ENCODE peak calls at places on chromosomes 1 and 21, in seven cellular contexts. M is endothelial cell; G is stimulated activated CD4-positive, alpha-beta T cell treated with anti-CD3 and anti-CD28 coated beads, Interleukin-4, amount 100 ng/mL, for 48 hours; L is foreskin keratinocyte; X is memory B cell; V is tibial artery; S is iPS-NIHi11. Y is an unnamed sample.

GRCh38 chr21:26715878-26716506 is 129.2 kb downstream of the ADAMTS1 start:
- DNase-seq in M (peak; percentile 74), G (peak; percentile 1), L (peak; percentile 46), X (no peak), V (peak; percentile 32), S (peak; percentile 83), Y (peak; percentile 29)

GRCh38 chr1:52386458-52386857 is 17.8 kb downstream of the ORC1 start:
- DNase-seq in M (no peak), G (no peak), L (peak; percentile 41), X (no peak), V (no peak), S (no peak), Y (no peak)

GRCh38 chr1:20380616-20381035 is 90.0 kb downstream of the VWA5B1 start:
- DNase-seq in M (no peak), G (no peak), L (peak; percentile 58), X (no peak), V (no peak), S (no peak), Y (peak; percentile 49)

GRCh38 chr1:237851209-237851845 is 39.4 kb downstream of the ZP4 start:
- DNase-seq in M (peak; percentile 71), G (peak; percentile 28), L (peak; percentile 51), X (no peak), V (no peak), S (peak; percentile 73), Y (no peak)

GRCh38 chr1:168304865-168305264 is 24.2 kb downstream of the TBX19 start:
- DNase-seq in M (no peak), G (no peak), L (no peak), X (no peak), V (no peak), S (no peak), Y (no peak)

GRCh38 chr1:31924839-31925238 is 13.3 kb downstream of the PTP4A2 start:
- DNase-seq in M (no peak), G (no peak), L (no peak), X (no peak), V (no peak), S (no peak), Y (no peak)

GRCh38 chr1:175829845-175830244 is 86.5 kb upstream of the TNR start:
- DNase-seq in M (no peak), G (no peak), L (no peak), X (no peak), V (no peak), S (no peak), Y (no peak)

GRCh38 chr1:119298687-119299086 is 69.9 kb upstream of the HAO2 start:
- DNase-seq in M (no peak), G (no peak), L (peak; percentile 71), X (no peak), V (no peak), S (no peak), Y (peak; percentile 32)

GRCh38 chr1:181778630-181779285 is 282.8 kb downstream of the ZNF648 start:
- DNase-seq in M (no peak), G (no peak), L (no peak), X (no peak), V (no peak), S (peak; percentile 17), Y (no peak)

GRCh38 chr21:44940116-44940631 is 345 bp downstream of the SLX9 start:
- DNase-seq in M (no peak), G (no peak), L (peak; percentile 6), X (no peak), V (no peak), S (no peak), Y (no peak)

GRCh38 chr1:238177351-238177750 is 286.6 kb upstream of the ZP4 start:
- DNase-seq in M (no peak), G (no peak), L (peak; percentile 49), X (no peak), V (no peak), S (no peak), Y (no peak)

GRCh38 chr21:42565886-42566523 is 52.4 kb downstream of the SLC37A1 start:
- DNase-seq in M (no peak), G (no peak), L (no peak), X (no peak), V (peak; percentile 8), S (no peak), Y (no peak)

GRCh38 chr21:45748593-45748992 is 105.1 kb downstream of the PCBP3 start:
- DNase-seq in M (no peak), G (no peak), L (no peak), X (no peak), V (no peak), S (no peak), Y (no peak)

GRCh38 chr1:155976062-155976912 is 2.1 kb downstream of the ARHGEF2 start:
- DNase-seq in M (no peak), G (peak; percentile 22), L (peak; percentile 35), X (no peak), V (peak; percentile 78), S (peak; percentile 81), Y (peak; percentile 54)

GRCh38 chr1:62589321-62589720 is 8.0 kb upstream of the ANGPTL3 start:
- DNase-seq in M (no peak), G (no peak), L (no peak), X (no peak), V (no peak), S (no peak), Y (no peak)

GRCh38 chr21:35088235-35088865 is 39.2 kb upstream of the RUNX1 start:
- DNase-seq in M (no peak), G (no peak), L (no peak), X (no peak), V (no peak), S (no peak), Y (no peak)

GRCh38 chr1:203128691-203129500 is 1.4 kb downstream of the ADORA1 start:
- DNase-seq in M (no peak), G (no peak), L (no peak), X (no peak), V (no peak), S (no peak), Y (no peak)

GRCh38 chr21:26107439-26107838 is 63.1 kb downstream of the APP start:
- DNase-seq in M (no peak), G (no peak), L (no peak), X (no peak), V (no peak), S (no peak), Y (no peak)

GRCh38 chr1:64623750-64624445 is 121.0 kb upstream of the RAVER2 start:
- DNase-seq in M (no peak), G (no peak), L (peak; percentile 96), X (no peak), V (no peak), S (no peak), Y (no peak)

GRCh38 chr1:100287162-100287561 is 21.1 kb downstream of the RTCA start:
- DNase-seq in M (no peak), G (no peak), L (no peak), X (no peak), V (no peak), S (no peak), Y (no peak)

GRCh38 chr1:234466945-234467344 is 12.0 kb downstream of the TARBP1 start:
- DNase-seq in M (no peak), G (no peak), L (no peak), X (no peak), V (no peak), S (no peak), Y (no peak)

GRCh38 chr1:150765229-150765976 is at the start of gene CTSS:
- DNase-seq in M (no peak), G (no peak), L (peak; percentile 20), X (peak; percentile 50), V (no peak), S (no peak), Y (peak; percentile 6)

GRCh38 chr1:181324797-181325616 is 158.3 kb upstream of the CACNA1E start:
- DNase-seq in M (no peak), G (peak; percentile 44), L (peak; percentile 67), X (no peak), V (no peak), S (no peak), Y (no peak)

GRCh38 chr21:38597436-38597835 is 99.2 kb upstream of the ERG start:
- DNase-seq in M (no peak), G (no peak), L (no peak), X (no peak), V (no peak), S (no peak), Y (no peak)

GRCh38 chr1:42430751-42431150 is 25.1 kb downstream of the ZMYND12 start:
- DNase-seq in M (no peak), G (no peak), L (no peak), X (no peak), V (no peak), S (no peak), Y (no peak)

GRCh38 chr1:3772715-3773571 is at the start of gene SMIM1:
- DNase-seq in M (no peak), G (no peak), L (no peak), X (no peak), V (no peak), S (no peak), Y (no peak)

Y was measured in fibroblast of the conjunctiva.